ENCODE peak calls at places on chromosomes 1 and 21, in four cellular contexts. D, Q, M and K are unnamed samples.

GRCh38 chr1:43284711-43285110 is 670 bp downstream of the C1orf210 start:
- DNase-seq in D (peak), Q (peak), M (no peak), K (no peak)

GRCh38 chr21:38479641-38480515 is 18.4 kb downstream of the ERG start:
- DNase-seq in D (no peak), Q (no peak), M (no peak), K (no peak)

GRCh38 chr1:30745834-30746208 is 11.8 kb downstream of the LAPTM5 start:
- DNase-seq in D (peak), Q (peak), M (no peak), K (no peak)

GRCh38 chr1:50620680-50621329 is 197.6 kb upstream of the DMRTA2 start:
- DNase-seq in D (peak), Q (no peak), M (no peak), K (peak)

GRCh38 chr1:20035114-20035513 is 34.9 kb upstream of the PLA2G5 start:
- DNase-seq in D (no peak), Q (no peak), M (no peak), K (no peak)

GRCh38 chr1:106608836-106609235 is 447.6 kb upstream of the PRMT6 start:
- DNase-seq in D (no peak), Q (no peak), M (no peak), K (no peak)

GRCh38 chr1:158998781-158999161 is 10.9 kb upstream of the IFI16 start:
- DNase-seq in D (peak), Q (peak), M (no peak), K (peak)

GRCh38 chr1:26237230-26237966 is 3.4 kb downstream of the CEP85 start:
- DNase-seq in D (no peak), Q (no peak), M (no peak), K (no peak)

GRCh38 chr21:38766987-38767722 is 38.6 kb upstream of the ETS2 start:
- DNase-seq in D (peak), Q (peak), M (peak), K (no peak)

GRCh38 chr1:27357281-27358037 is 9.3 kb downstream of the MAP3K6 start:
- DNase-seq in D (peak), Q (peak), M (peak), K (no peak)

DNA sequence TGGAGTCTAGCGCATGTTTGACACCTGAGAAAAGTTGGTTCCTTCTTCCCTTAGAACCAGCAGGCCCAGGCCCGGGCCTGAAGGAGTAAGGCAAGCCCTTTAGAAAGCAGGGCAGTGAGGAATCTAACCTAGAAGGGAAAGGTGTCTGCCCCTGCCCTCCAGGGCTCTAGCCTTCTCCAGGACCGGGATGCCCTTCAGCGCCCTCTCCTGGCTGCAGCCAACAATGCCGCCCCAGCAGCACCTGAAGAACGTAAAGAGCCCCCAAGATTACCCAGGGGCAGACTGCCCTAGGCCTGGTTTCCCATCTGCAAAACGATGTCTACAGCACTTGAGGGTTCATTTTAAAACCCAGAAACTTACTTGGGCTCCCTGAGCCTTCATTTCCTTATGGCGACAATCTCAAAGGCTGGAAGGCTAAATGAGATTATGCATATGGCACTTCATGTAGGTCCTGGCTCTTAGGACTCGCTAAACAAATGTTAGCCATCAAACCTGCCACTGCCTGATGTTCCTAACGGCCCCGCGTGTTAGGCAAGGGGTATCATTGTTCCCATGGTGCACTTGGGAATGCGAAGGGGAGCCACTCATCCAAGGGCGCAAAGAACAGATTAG is 106.7 kb upstream of the KLHDC7A start:
- DNase-seq in D (no peak), Q (no peak), M (no peak), K (no peak)
- TF ChIP-seq CTCF in D (peak), Q (no peak), M (peak), K (peak)

DNA sequence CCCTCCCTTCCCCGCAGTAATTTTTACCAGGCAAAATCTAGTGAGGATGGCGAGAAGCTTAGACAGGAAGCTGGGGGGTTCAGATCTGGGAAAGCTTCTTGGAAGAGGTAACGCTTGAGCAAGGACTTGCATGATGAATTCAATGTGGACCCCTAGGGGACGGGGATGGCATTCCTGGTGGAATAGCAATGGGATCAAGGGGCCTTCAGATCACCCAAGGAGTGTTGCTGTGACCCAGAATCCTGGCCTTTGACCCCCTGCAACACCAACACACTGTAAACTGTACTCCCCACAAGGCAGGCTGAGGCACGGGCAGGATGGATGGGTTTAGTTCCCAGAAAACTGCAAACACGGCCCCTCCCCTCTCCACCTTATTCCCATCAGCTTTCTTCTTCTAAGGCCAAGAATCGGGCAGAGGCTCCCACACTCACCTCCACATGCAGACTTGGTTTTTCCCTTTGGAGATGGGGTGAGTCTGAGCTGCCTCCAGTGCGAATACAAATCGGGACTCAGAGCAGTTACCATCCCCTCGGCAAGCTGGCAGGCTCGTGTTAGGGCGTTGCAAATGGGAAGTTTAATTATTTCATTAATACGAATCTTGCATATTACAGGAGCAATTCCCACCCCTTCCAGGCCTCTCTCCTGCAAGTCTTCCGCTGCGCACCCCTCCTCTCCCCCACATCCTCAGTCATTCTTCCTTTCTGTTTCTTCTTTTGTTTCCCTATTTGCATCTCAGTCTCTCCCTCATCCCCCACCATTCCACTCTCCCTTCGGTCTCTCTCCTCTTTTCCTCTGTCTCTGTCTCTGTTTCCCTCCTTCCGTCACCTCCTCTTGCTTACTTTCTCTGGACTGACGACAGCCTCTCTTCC is 20.2 kb downstream of the DISP3 start:
- DNase-seq in D (no peak), Q (no peak), M (no peak), K (no peak)
- H3K4me3 ChIP-seq in D (no peak), Q (no peak), M (no peak), K (no peak)

GRCh38 chr1:227546055-227546454 is 17.3 kb upstream of the ZNF678 start:
- DNase-seq in D (no peak), Q (peak), M (no peak), K (no peak)
- TF ChIP-seq CTCF in D (no peak), Q (no peak), M (no peak), K (no peak)

GRCh38 chr1:2229032-2229920 is 1.2 kb downstream of the SKI start:
- DNase-seq in D (peak), Q (peak), M (peak), K (no peak)

GRCh38 chr1:2232255-2232915 is 4.3 kb downstream of the SKI start:
- DNase-seq in D (peak), Q (peak), M (no peak), K (no peak)

GRCh38 chr1:2229921-2230700 is 2.0 kb downstream of the SKI start:
- DNase-seq in D (peak), Q (peak), M (peak), K (no peak)

GRCh38 chr1:2231667-2232254 is 3.6 kb downstream of the SKI start:
- DNase-seq in D (peak), Q (peak), M (no peak), K (no peak)

DNA sequence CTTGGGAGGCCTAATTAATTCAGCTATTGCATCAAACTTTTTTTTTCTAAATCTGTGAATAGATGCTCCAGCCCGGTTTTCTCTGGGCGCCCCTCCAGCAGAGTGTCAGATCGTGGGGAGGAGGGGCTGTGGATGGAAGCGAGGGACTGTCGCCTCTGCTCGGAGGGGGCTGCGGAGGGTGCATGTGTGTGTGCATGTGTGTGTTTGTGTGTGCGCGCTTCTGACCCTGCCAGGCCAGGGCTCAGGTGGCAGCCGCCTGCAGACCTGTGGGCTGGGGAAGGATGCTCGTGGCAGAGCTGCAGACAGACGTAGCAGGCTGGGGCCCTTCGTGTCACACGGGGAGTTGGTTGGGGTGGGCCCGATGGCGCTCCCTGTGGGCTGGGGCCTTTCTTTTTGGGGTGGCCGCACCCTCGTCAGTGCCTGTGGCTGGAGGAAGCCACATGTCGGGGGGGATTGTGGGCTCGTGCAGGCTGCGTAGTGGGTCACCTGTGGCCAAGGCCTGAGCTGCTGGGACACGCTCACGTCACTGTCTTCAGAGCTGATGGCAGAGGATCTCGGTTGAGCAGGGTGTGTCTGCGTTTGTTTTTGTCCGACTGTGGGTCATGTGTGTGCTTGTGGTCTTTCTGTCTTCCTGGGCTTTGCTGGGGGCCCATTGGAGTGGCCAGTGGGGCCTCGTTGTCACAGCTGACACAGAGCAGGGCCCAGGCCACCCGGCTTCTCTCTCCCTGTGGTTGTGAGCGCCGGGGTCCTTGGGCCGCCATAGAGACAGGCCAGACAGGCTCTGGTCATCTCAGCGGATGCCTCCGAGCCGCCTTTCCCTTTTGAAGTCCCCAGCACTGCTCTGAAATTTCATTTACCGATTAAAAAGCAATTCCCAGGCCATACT is 2.9 kb downstream of the SKI start:
- DNase-seq in D (peak), Q (peak), M (no peak), K (no peak)
- H3K4me3 ChIP-seq in D (peak), Q (peak), M (peak), K (peak)